ENCODE peak calls at places on chromosome 13, in nine cellular contexts. Y is uterus, O is tibial nerve, Q is A549, R is heart right ventricle, J is breast epithelium, B is fibroblast of lung, M is pancreas, G is thoracic aorta. C is an unnamed sample. For H3K9me3, the result is how much of the 10 kb centered on the place peaks cover.

GRCh38 chr13:100409132-100409531 is 179.5 kb downstream of the GGACT start:
- DNase-seq in Y (no peak), O (no peak), Q (peak), R (no peak), J (no peak), B (no peak), M (no peak), G (no peak), C (no peak)

GRCh38 chr13:77136902-77137420 is 110.0 kb upstream of the FBXL3 start:
- DNase-seq in Y (no peak), O (no peak), Q (no peak), R (no peak), J (no peak), B (peak), M (no peak), G (no peak), C (no peak)

GRCh38 chr13:25044071-25044470 is 51.9 kb upstream of the PABPC3 start:
- DNase-seq in Y (no peak), O (no peak), Q (no peak), R (no peak), J (no peak), B (no peak), M (no peak), G (no peak), C (no peak)

GRCh38 chr13:67048084-67048792 is 181.9 kb downstream of the PCDH9 start:
- DNase-seq in Y (no peak), O (no peak), Q (no peak), R (no peak), J (no peak), B (peak), M (peak), G (no peak), C (no peak)

GRCh38 chr13:73288596-73288995 is 229.8 kb downstream of the KLF5 start:
- DNase-seq in Y (no peak), O (no peak), Q (no peak), R (no peak), J (no peak), B (no peak), M (no peak), G (no peak), C (no peak)

GRCh38 chr13:60612593-60612992 is 215.6 kb downstream of the TDRD3 start:
- DNase-seq in Y (no peak), O (no peak), Q (no peak), R (no peak), J (no peak), B (no peak), M (no peak), G (no peak), C (no peak)

GRCh38 chr13:96769874-96770273 is 224.4 kb downstream of the OXGR1 start:
- DNase-seq in Y (no peak), O (no peak), Q (no peak), R (no peak), J (no peak), B (no peak), M (no peak), G (no peak), C (no peak)

GRCh38 chr13:78499802-78500201 is 103.5 kb downstream of the POU4F1 start:
- DNase-seq in Y (no peak), O (no peak), Q (no peak), R (no peak), J (no peak), B (no peak), M (no peak), G (no peak), C (no peak)

GRCh38 chr13:39455534-39456175 is 147.3 kb downstream of the LHFPL6 start:
- DNase-seq in Y (no peak), O (no peak), Q (no peak), R (no peak), J (no peak), B (peak), M (no peak), G (no peak), C (no peak)

GRCh38 chr13:112055032-112055416 is 11.9 kb upstream of the SOX1 start:
- DNase-seq in Y (no peak), O (no peak), Q (no peak), R (no peak), J (no peak), B (no peak), M (no peak), G (no peak), C (no peak)
- H3K9me3 ChIP-seq in Y (under half), O (under half), Q (under half), R (under half), J (under half), B (under half), M (under half), G (under half), C (under half)

DNA sequence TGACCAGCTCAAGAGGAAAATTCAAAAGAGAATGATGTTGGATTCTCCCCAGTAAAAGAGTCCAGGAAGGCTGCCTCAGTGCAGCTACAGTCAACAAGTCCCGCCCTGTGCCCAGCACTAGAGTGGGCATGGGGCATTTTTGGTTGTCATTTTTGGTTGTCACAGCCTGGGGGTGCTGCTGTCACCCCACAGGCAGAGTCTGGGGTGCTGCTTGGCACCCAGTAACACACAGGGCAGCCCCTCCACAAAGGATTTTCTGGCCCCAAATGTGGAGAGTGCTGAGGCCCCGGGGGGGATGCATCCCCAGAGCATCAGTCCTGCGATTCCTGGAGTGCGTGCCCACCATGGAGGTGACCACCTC is 28.2 kb upstream of the TMEM255B start:
- DNase-seq in Y (no peak), O (no peak), Q (no peak), R (no peak), J (no peak), B (no peak), M (no peak), G (no peak), C (no peak)
- TF ChIP-seq CTCF in Y (no peak), O (no peak), Q (no peak), R (peak), J (no peak), B (no peak), M (no peak), G (no peak), C (no peak)

DNA sequence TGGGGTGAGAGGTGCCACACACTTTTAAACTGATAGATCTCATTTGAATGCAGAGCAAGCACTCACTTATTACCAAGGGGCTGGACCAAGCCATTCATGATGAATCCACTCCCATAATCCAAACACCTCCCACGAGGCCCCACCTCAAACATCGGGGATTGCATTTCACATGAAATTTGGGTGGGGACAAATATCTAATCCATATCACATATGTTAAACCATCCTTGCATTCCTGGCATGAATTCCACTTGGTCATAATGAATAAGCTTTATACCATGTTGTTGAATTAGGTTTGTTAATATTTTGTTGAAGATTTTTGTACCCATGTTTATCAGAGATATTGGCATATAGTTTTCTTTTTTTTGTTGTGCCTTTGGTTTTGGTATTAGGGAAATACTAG is 1198.7 kb upstream of the ATXN8OS start:
- DNase-seq in Y (no peak), O (no peak), Q (no peak), R (no peak), J (no peak), B (no peak), M (no peak), G (no peak), C (no peak)
- H3K9me3 ChIP-seq in Y (under half), O (under half), Q (under half), R (under half), J (under half), B (under half), M (under half), G (under half), C (under half)

DNA sequence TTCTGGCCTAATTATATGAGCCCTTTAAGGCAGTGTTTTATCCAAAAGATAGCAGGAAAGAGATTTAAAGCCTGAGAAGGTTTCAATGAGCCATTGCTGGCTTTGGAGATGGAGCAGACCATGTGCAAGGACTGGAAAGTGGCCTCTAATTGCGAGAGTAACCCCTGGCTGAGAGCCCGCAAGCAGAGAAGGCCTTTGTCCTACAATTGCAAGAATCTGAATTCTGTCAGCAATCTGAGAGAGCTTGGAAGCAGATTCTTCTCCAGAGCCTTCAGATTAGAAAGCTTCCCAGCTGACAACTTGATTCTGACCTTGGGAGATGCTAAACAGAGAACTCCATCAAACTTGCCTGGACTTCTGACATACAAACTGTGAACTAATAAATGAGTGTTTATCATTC is 528.7 kb upstream of the KLF12 start:
- DNase-seq in Y (no peak), O (no peak), Q (no peak), R (no peak), J (no peak), B (no peak), M (no peak), G (no peak), C (no peak)
- TF ChIP-seq CTCF in Y (no peak), O (no peak), Q (no peak), R (no peak), J (no peak), B (no peak), M (no peak), G (no peak), C (no peak)

GRCh38 chr13:30345426-30346100 is 38.2 kb upstream of the KATNAL1 start:
- DNase-seq in Y (no peak), O (no peak), Q (no peak), R (no peak), J (no peak), B (no peak), M (no peak), G (no peak), C (no peak)
- H3K9me3 ChIP-seq in Y (under half), O (under half), Q (under half), R (under half), J (under half), B (under half), M (under half), G (under half), C (under half)

DNA sequence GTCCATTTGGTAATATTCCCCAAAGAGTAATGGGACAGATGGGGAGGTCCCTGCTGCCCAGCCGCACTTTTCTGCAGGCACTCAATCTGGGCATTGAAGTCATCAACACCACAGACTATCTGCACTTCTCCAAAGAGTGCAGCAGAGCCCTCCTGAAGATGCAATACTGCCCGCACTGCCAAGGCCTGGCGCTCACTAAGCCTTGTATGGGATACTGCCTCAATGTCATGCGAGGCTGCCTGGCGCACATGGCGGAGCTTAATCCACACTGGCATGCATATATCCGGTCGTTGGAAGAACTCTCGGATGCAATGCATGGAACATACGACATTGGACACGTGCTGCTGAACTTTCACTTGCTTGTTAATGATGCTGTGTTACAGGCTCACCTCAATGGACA is 295.0 kb downstream of the GPC5 start:
- DNase-seq in Y (no peak), O (no peak), Q (no peak), R (no peak), J (no peak), B (no peak), M (no peak), G (no peak), C (no peak)
- TF ChIP-seq CTCF in Y (no peak), O (no peak), Q (no peak), R (no peak), J (no peak), B (no peak), M (no peak), G (no peak), C (no peak)

GRCh38 chr13:113643593-113643992 is 14.4 kb downstream of the ATP4B start:
- DNase-seq in Y (no peak), O (no peak), Q (no peak), R (no peak), J (no peak), B (peak), M (no peak), G (no peak), C (no peak)
- H3K9me3 ChIP-seq in Y (under half), O (under half), Q (under half), R (under half), J (under half), B (under half), M (under half), G (under half), C (under half)

GRCh38 chr13:48873598-48873997 is 102.1 kb upstream of the FNDC3A start:
- DNase-seq in Y (no peak), O (no peak), Q (peak), R (no peak), J (no peak), B (peak), M (no peak), G (no peak), C (no peak)
- TF ChIP-seq CTCF in Y (no peak), O (no peak), Q (no peak), R (no peak), J (no peak), B (no peak), M (no peak), G (no peak), C (no peak)

C was measured in CD4-positive, alpha-beta T cell.